ENCODE peak calls at places on chromosomes 1 and 21, in nine cellular contexts. One of them, this sample, is unnamed.
A peak's percentile ranks its signal among the peaks of the same experiment; 100 is the strongest.

GRCh38 chr1:161068306-161069200 is 1.1 kb downstream of the ARHGAP30 start:
- DNase-seq in A549: no peak
- DNase-seq in tibial nerve: no peak
- DNase-seq in GM23248: no peak
- DNase-seq in IMR-90: no peak
- DNase-seq in effector memory CD4-positive, alpha-beta T cell: peak; percentile 80
- DNase-seq in upper lobe of left lung: no peak
- DNase-seq in heart left ventricle: peak; percentile 75
- DNase-seq in adrenal gland: no peak
- DNase-seq in this sample: no peak

GRCh38 chr1:19765623-19766022 is 34.1 kb downstream of the TMCO4 start:
- DNase-seq in A549: peak; percentile 75
- DNase-seq in tibial nerve: no peak
- DNase-seq in GM23248: peak; percentile 97
- DNase-seq in IMR-90: peak; percentile 92
- DNase-seq in effector memory CD4-positive, alpha-beta T cell: no peak
- DNase-seq in upper lobe of left lung: no peak
- DNase-seq in heart left ventricle: no peak
- DNase-seq in adrenal gland: no peak
- DNase-seq in this sample: peak; percentile 91

GRCh38 chr1:66438062-66438970 is 95.6 kb upstream of the SGIP1 start:
- DNase-seq in A549: no peak
- DNase-seq in tibial nerve: no peak
- DNase-seq in GM23248: peak; percentile 27
- DNase-seq in IMR-90: no peak
- DNase-seq in effector memory CD4-positive, alpha-beta T cell: no peak
- DNase-seq in upper lobe of left lung: no peak
- DNase-seq in heart left ventricle: no peak
- DNase-seq in adrenal gland: no peak
- DNase-seq in this sample: no peak

GRCh38 chr1:33928256-33928655 is 64.4 kb downstream of the HMGB4 start:
- DNase-seq in A549: no peak
- DNase-seq in tibial nerve: no peak
- DNase-seq in GM23248: peak; percentile 32
- DNase-seq in IMR-90: peak; percentile 2
- DNase-seq in effector memory CD4-positive, alpha-beta T cell: no peak
- DNase-seq in upper lobe of left lung: no peak
- DNase-seq in heart left ventricle: no peak
- DNase-seq in adrenal gland: no peak
- DNase-seq in this sample: no peak

GRCh38 chr1:20250346-20250989 is 40.2 kb upstream of the VWA5B1 start:
- DNase-seq in A549: peak; percentile 27
- DNase-seq in tibial nerve: no peak
- DNase-seq in GM23248: peak; percentile 65
- DNase-seq in IMR-90: peak; percentile 22
- DNase-seq in effector memory CD4-positive, alpha-beta T cell: no peak
- DNase-seq in upper lobe of left lung: no peak
- DNase-seq in heart left ventricle: no peak
- DNase-seq in adrenal gland: no peak
- DNase-seq in this sample: peak; percentile 72

GRCh38 chr1:66924756-66925557 is at the start of the genes DNAI4 and MIER1:
- DNase-seq in A549: peak; percentile 89
- DNase-seq in tibial nerve: peak; percentile 94
- DNase-seq in GM23248: peak; percentile 100
- DNase-seq in IMR-90: peak; percentile 98
- DNase-seq in effector memory CD4-positive, alpha-beta T cell: peak; percentile 96
- DNase-seq in upper lobe of left lung: peak; percentile 99
- DNase-seq in heart left ventricle: peak; percentile 99
- DNase-seq in adrenal gland: peak; percentile 97
- DNase-seq in this sample: peak; percentile 99

GRCh38 chr1:4203501-4203900 is 303.4 kb upstream of the C1orf174 start:
- DNase-seq in A549: no peak
- DNase-seq in tibial nerve: no peak
- DNase-seq in GM23248: no peak
- DNase-seq in IMR-90: no peak
- DNase-seq in effector memory CD4-positive, alpha-beta T cell: no peak
- DNase-seq in upper lobe of left lung: no peak
- DNase-seq in heart left ventricle: no peak
- DNase-seq in adrenal gland: no peak
- DNase-seq in this sample: no peak

GRCh38 chr1:178127482-178127881 is 33.6 kb downstream of the RASAL2 start:
- DNase-seq in A549: no peak
- DNase-seq in tibial nerve: no peak
- DNase-seq in GM23248: peak; percentile 24
- DNase-seq in IMR-90: no peak
- DNase-seq in effector memory CD4-positive, alpha-beta T cell: no peak
- DNase-seq in upper lobe of left lung: no peak
- DNase-seq in heart left ventricle: no peak
- DNase-seq in adrenal gland: no peak
- DNase-seq in this sample: no peak

GRCh38 chr1:60893111-60893510 is 189.2 kb upstream of the NFIA start:
- DNase-seq in A549: no peak
- DNase-seq in tibial nerve: no peak
- DNase-seq in GM23248: no peak
- DNase-seq in IMR-90: no peak
- DNase-seq in effector memory CD4-positive, alpha-beta T cell: no peak
- DNase-seq in upper lobe of left lung: no peak
- DNase-seq in heart left ventricle: no peak
- DNase-seq in adrenal gland: no peak
- DNase-seq in this sample: no peak

GRCh38 chr1:85681087-85681486 is 27.1 kb downstream of the ZNHIT6 start:
- DNase-seq in A549: no peak
- DNase-seq in tibial nerve: no peak
- DNase-seq in GM23248: peak; percentile 72
- DNase-seq in IMR-90: peak; percentile 68
- DNase-seq in effector memory CD4-positive, alpha-beta T cell: no peak
- DNase-seq in upper lobe of left lung: no peak
- DNase-seq in heart left ventricle: no peak
- DNase-seq in adrenal gland: no peak
- DNase-seq in this sample: peak; percentile 71

GRCh38 chr1:57741521-57741920 is 317.7 kb upstream of the DAB1 start:
- DNase-seq in A549: no peak
- DNase-seq in tibial nerve: no peak
- DNase-seq in GM23248: peak; percentile 3
- DNase-seq in IMR-90: no peak
- DNase-seq in effector memory CD4-positive, alpha-beta T cell: no peak
- DNase-seq in upper lobe of left lung: no peak
- DNase-seq in heart left ventricle: no peak
- DNase-seq in adrenal gland: no peak
- DNase-seq in this sample: no peak

GRCh38 chr1:213244664-213245091 is 193.6 kb downstream of the RPS6KC1 start:
- DNase-seq in A549: peak; percentile 29
- DNase-seq in tibial nerve: no peak
- DNase-seq in GM23248: peak; percentile 61
- DNase-seq in IMR-90: peak; percentile 65
- DNase-seq in effector memory CD4-positive, alpha-beta T cell: no peak
- DNase-seq in upper lobe of left lung: no peak
- DNase-seq in heart left ventricle: no peak
- DNase-seq in adrenal gland: peak; percentile 36
- DNase-seq in this sample: peak; percentile 67

GRCh38 chr1:62962014-62962793 is 178.3 kb downstream of the ATG4C start:
- DNase-seq in A549: no peak
- DNase-seq in tibial nerve: no peak
- DNase-seq in GM23248: no peak
- DNase-seq in IMR-90: no peak
- DNase-seq in effector memory CD4-positive, alpha-beta T cell: no peak
- DNase-seq in upper lobe of left lung: no peak
- DNase-seq in heart left ventricle: no peak
- DNase-seq in adrenal gland: no peak
- DNase-seq in this sample: no peak

GRCh38 chr1:109610609-109611307 is 8.7 kb downstream of the GNAT2 start:
- DNase-seq in A549: no peak
- DNase-seq in tibial nerve: no peak
- DNase-seq in GM23248: peak; percentile 64
- DNase-seq in IMR-90: peak; percentile 72
- DNase-seq in effector memory CD4-positive, alpha-beta T cell: no peak
- DNase-seq in upper lobe of left lung: no peak
- DNase-seq in heart left ventricle: no peak
- DNase-seq in adrenal gland: no peak
- DNase-seq in this sample: no peak

GRCh38 chr1:65422241-65423203 is 2.1 kb downstream of the LEPR start:
- DNase-seq in A549: no peak
- DNase-seq in tibial nerve: no peak
- DNase-seq in GM23248: peak; percentile 59
- DNase-seq in IMR-90: peak; percentile 44
- DNase-seq in effector memory CD4-positive, alpha-beta T cell: no peak
- DNase-seq in upper lobe of left lung: no peak
- DNase-seq in heart left ventricle: no peak
- DNase-seq in adrenal gland: no peak
- DNase-seq in this sample: no peak

GRCh38 chr1:17841944-17842343 is 86.8 kb downstream of the ACTL8 start:
- DNase-seq in A549: no peak
- DNase-seq in tibial nerve: no peak
- DNase-seq in GM23248: no peak
- DNase-seq in IMR-90: no peak
- DNase-seq in effector memory CD4-positive, alpha-beta T cell: no peak
- DNase-seq in upper lobe of left lung: no peak
- DNase-seq in heart left ventricle: no peak
- DNase-seq in adrenal gland: no peak
- DNase-seq in this sample: no peak

GRCh38 chr21:21003701-21004100 is 5.5 kb downstream of the NCAM2 start:
- DNase-seq in A549: no peak
- DNase-seq in tibial nerve: no peak
- DNase-seq in GM23248: peak; percentile 57
- DNase-seq in IMR-90: peak; percentile 37
- DNase-seq in effector memory CD4-positive, alpha-beta T cell: no peak
- DNase-seq in upper lobe of left lung: no peak
- DNase-seq in heart left ventricle: no peak
- DNase-seq in adrenal gland: no peak
- DNase-seq in this sample: peak; percentile 49

GRCh38 chr1:2512862-2513421 is 13.5 kb downstream of the PANK4 start:
- DNase-seq in A549: no peak
- DNase-seq in tibial nerve: no peak
- DNase-seq in GM23248: no peak
- DNase-seq in IMR-90: no peak
- DNase-seq in effector memory CD4-positive, alpha-beta T cell: no peak
- DNase-seq in upper lobe of left lung: peak; percentile 75
- DNase-seq in heart left ventricle: no peak
- DNase-seq in adrenal gland: no peak
- DNase-seq in this sample: no peak

GRCh38 chr1:113109908-113110554 is 37.0 kb downstream of the LRIG2 start:
- DNase-seq in A549: peak; percentile 5
- DNase-seq in tibial nerve: no peak
- DNase-seq in GM23248: peak; percentile 98
- DNase-seq in IMR-90: peak; percentile 98
- DNase-seq in effector memory CD4-positive, alpha-beta T cell: no peak
- DNase-seq in upper lobe of left lung: no peak
- DNase-seq in heart left ventricle: no peak
- DNase-seq in adrenal gland: peak; percentile 58
- DNase-seq in this sample: peak; percentile 97

GRCh38 chr1:210477328-210477924 is 148.7 kb downstream of the HHAT start:
- DNase-seq in A549: no peak
- DNase-seq in tibial nerve: no peak
- DNase-seq in GM23248: no peak
- DNase-seq in IMR-90: peak; percentile 32
- DNase-seq in effector memory CD4-positive, alpha-beta T cell: no peak
- DNase-seq in upper lobe of left lung: no peak
- DNase-seq in heart left ventricle: no peak
- DNase-seq in adrenal gland: no peak
- DNase-seq in this sample: no peak

GRCh38 chr1:5886140-5886483 is 106.1 kb downstream of the NPHP4 start:
- DNase-seq in A549: no peak
- DNase-seq in tibial nerve: no peak
- DNase-seq in GM23248: no peak
- DNase-seq in IMR-90: no peak
- DNase-seq in effector memory CD4-positive, alpha-beta T cell: no peak
- DNase-seq in upper lobe of left lung: no peak
- DNase-seq in heart left ventricle: no peak
- DNase-seq in adrenal gland: no peak
- DNase-seq in this sample: no peak
- H3K4me1 ChIP-seq in A549: no peaks in the 10 kb centered on the region
- H3K4me1 ChIP-seq in tibial nerve: no peaks in the 10 kb centered on the region
- H3K4me1 ChIP-seq in GM23248: no peaks in the 10 kb centered on the region
- H3K4me1 ChIP-seq in IMR-90: no peaks in the 10 kb centered on the region
- H3K4me1 ChIP-seq in effector memory CD4-positive, alpha-beta T cell: no peaks in the 10 kb centered on the region
- H3K4me1 ChIP-seq in upper lobe of left lung: no peaks in the 10 kb centered on the region
- H3K4me1 ChIP-seq in heart left ventricle: no peaks in the 10 kb centered on the region
- H3K4me1 ChIP-seq in adrenal gland: no peaks in the 10 kb centered on the region
- H3K4me1 ChIP-seq in this sample: peaks cover 8% of the 10 kb centered on the region

DNA sequence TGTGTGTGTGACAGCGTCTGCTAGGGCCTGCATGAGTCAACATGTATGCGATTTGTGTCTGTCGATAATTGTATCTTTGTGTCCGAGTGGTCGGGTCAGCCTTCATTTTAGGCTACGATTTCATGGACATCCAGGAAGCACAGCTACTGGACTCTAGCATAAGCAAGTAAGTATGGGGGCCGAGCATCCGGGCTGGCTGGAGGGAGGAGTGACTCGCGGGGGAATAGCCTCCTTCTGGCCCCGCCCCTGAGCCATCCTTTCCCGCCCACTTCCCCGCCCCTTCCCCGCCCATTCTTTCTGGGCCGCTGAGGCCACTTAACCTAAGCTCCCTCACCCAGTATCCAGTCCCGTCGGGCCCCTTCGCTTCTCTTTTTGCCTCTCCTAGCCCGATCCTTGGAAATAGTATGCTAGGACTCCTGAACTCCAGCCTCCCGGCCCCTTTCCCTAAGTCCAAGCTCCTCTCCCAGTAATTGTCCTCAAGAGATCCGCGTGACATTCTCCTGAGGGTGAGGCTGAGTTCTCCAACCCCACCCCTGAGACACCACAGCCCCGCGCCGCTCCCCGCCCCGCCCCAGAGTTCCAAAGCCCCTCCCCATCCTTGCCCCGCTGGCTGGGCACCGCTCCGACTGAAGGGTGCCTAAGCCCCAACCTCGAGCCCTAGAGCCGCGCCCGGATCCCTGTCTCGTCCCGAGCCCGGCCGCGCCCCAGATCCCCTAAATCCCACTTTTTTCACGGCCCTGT is 1.2 kb downstream of the MAP3K6 start:
- DNase-seq in A549: peak; percentile 74
- DNase-seq in tibial nerve: peak; percentile 89
- DNase-seq in GM23248: peak; percentile 93
- DNase-seq in IMR-90: peak; percentile 85
- DNase-seq in effector memory CD4-positive, alpha-beta T cell: peak; percentile 69
- DNase-seq in upper lobe of left lung: peak; percentile 95
- DNase-seq in heart left ventricle: peak; percentile 93
- DNase-seq in adrenal gland: peak; percentile 88
- DNase-seq in this sample: peak; percentile 94
- H3K4me1 ChIP-seq in A549: peaks cover 14% of the 10 kb centered on the region
- H3K4me1 ChIP-seq in tibial nerve: peaks cover 56% of the 10 kb centered on the region
- H3K4me1 ChIP-seq in GM23248: peaks cover 15% of the 10 kb centered on the region
- H3K4me1 ChIP-seq in IMR-90: peaks cover 11% of the 10 kb centered on the region
- H3K4me1 ChIP-seq in effector memory CD4-positive, alpha-beta T cell: peaks cover 20% of the 10 kb centered on the region
- H3K4me1 ChIP-seq in upper lobe of left lung: peaks cover 53% of the 10 kb centered on the region
- H3K4me1 ChIP-seq in heart left ventricle: peaks cover 34% of the 10 kb centered on the region
- H3K4me1 ChIP-seq in adrenal gland: peaks cover 23% of the 10 kb centered on the region
- H3K4me1 ChIP-seq in this sample: peaks cover 3% of the 10 kb centered on the region

GRCh38 chr1:225445644-225446297 is 17.9 kb upstream of the LBR start:
- DNase-seq in A549: no peak
- DNase-seq in tibial nerve: no peak
- DNase-seq in GM23248: no peak
- DNase-seq in IMR-90: no peak
- DNase-seq in effector memory CD4-positive, alpha-beta T cell: no peak
- DNase-seq in upper lobe of left lung: no peak
- DNase-seq in heart left ventricle: no peak
- DNase-seq in adrenal gland: no peak
- DNase-seq in this sample: peak; percentile 38
- H3K4me1 ChIP-seq in A549: peaks cover 46% of the 10 kb centered on the region
- H3K4me1 ChIP-seq in tibial nerve: peaks cover 48% of the 10 kb centered on the region
- H3K4me1 ChIP-seq in GM23248: peaks cover 6% of the 10 kb centered on the region
- H3K4me1 ChIP-seq in IMR-90: peaks cover 11% of the 10 kb centered on the region
- H3K4me1 ChIP-seq in effector memory CD4-positive, alpha-beta T cell: peaks cover 31% of the 10 kb centered on the region
- H3K4me1 ChIP-seq in upper lobe of left lung: peaks cover 34% of the 10 kb centered on the region
- H3K4me1 ChIP-seq in heart left ventricle: peaks cover 45% of the 10 kb centered on the region
- H3K4me1 ChIP-seq in adrenal gland: peaks cover 31% of the 10 kb centered on the region
- H3K4me1 ChIP-seq in this sample: peaks cover 10% of the 10 kb centered on the region

GRCh38 chr1:186950547-186950946 is 121.8 kb downstream of the PLA2G4A start:
- DNase-seq in A549: peak; percentile 5
- DNase-seq in tibial nerve: no peak
- DNase-seq in GM23248: peak; percentile 54
- DNase-seq in IMR-90: peak; percentile 31
- DNase-seq in effector memory CD4-positive, alpha-beta T cell: no peak
- DNase-seq in upper lobe of left lung: no peak
- DNase-seq in heart left ventricle: no peak
- DNase-seq in adrenal gland: no peak
- DNase-seq in this sample: no peak
- H3K4me1 ChIP-seq in A549: peaks cover 17% of the 10 kb centered on the region
- H3K4me1 ChIP-seq in tibial nerve: no peaks in the 10 kb centered on the region
- H3K4me1 ChIP-seq in GM23248: peaks cover 8% of the 10 kb centered on the region
- H3K4me1 ChIP-seq in IMR-90: no peaks in the 10 kb centered on the region
- H3K4me1 ChIP-seq in effector memory CD4-positive, alpha-beta T cell: no peaks in the 10 kb centered on the region
- H3K4me1 ChIP-seq in upper lobe of left lung: no peaks in the 10 kb centered on the region
- H3K4me1 ChIP-seq in heart left ventricle: no peaks in the 10 kb centered on the region
- H3K4me1 ChIP-seq in adrenal gland: no peaks in the 10 kb centered on the region
- H3K4me1 ChIP-seq in this sample: no peaks in the 10 kb centered on the region

This sample was measured in cardiac muscle cell.